ENCODE peak calls at places on chromosomes 4 and X, in five cellular contexts. W is upper lobe of right lung, X is fibroblast of the aortic adventitia, H is aorta, Y is cardiac muscle cell. L is an unnamed sample.

GRCh38 chrX:49071877-49072711 is 1.7 kb downstream of the PRAF2 start:
- DNase-seq in W (peak; percentile 89), X (peak; percentile 84), H (peak; percentile 88), Y (no peak), L (peak; percentile 60)

GRCh38 chrX:148271263-148271662 is 229.2 kb upstream of the AFF2 start:
- DNase-seq in W (no peak), X (no peak), H (no peak), Y (no peak), L (no peak)

GRCh38 chr4:184472540-184473264 is 1.6 kb downstream of the IRF2 start:
- DNase-seq in W (peak; percentile 94), X (peak; percentile 42), H (peak; percentile 88), Y (peak; percentile 93), L (no peak)

GRCh38 chr4:161317000-161317399 is 846.8 kb downstream of the FSTL5 start:
- DNase-seq in W (no peak), X (no peak), H (no peak), Y (no peak), L (no peak)

GRCh38 chr4:83679692-83680091 is 143.8 kb downstream of the GPAT3 start:
- DNase-seq in W (no peak), X (no peak), H (no peak), Y (no peak), L (no peak)

GRCh38 chr4:180615746-180616145 is 1627.5 kb upstream of the TENM3 start:
- DNase-seq in W (no peak), X (no peak), H (no peak), Y (no peak), L (no peak)

GRCh38 chr4:83767017-83767541 is 231.2 kb downstream of the GPAT3 start:
- DNase-seq in W (no peak), X (no peak), H (no peak), Y (no peak), L (no peak)

GRCh38 chrX:12936947-12937346 is 30.5 kb downstream of the TLR8 start:
- DNase-seq in W (no peak), X (no peak), H (no peak), Y (no peak), L (no peak)

GRCh38 chrX:8632949-8633348 is 99.0 kb downstream of the ANOS1 start:
- DNase-seq in W (no peak), X (no peak), H (no peak), Y (peak; percentile 5), L (no peak)

GRCh38 chr4:133968174-133968573 is 233.4 kb downstream of the PABPC4L start:
- DNase-seq in W (no peak), X (no peak), H (no peak), Y (no peak), L (no peak)

GRCh38 chr4:183492791-183493221 is 12.1 kb upstream of the ING2 start:
- DNase-seq in W (no peak), X (peak; percentile 48), H (no peak), Y (no peak), L (no peak)

GRCh38 chr4:143581331-143581961 is 67.9 kb downstream of the SMARCA5 start:
- DNase-seq in W (no peak), X (no peak), H (no peak), Y (no peak), L (no peak)

GRCh38 chrX:143788265-143788664 is 67.7 kb upstream of the SPANXN2 start:
- DNase-seq in W (no peak), X (peak; percentile 38), H (no peak), Y (peak; percentile 34), L (no peak)

GRCh38 chr4:25030283-25031076 is at the start of gene LGI2:
- DNase-seq in W (peak; percentile 70), X (no peak), H (peak; percentile 73), Y (peak; percentile 70), L (peak; percentile 64)

GRCh38 chr4:25727711-25728493 is 72.3 kb downstream of the SLC34A2 start:
- DNase-seq in W (no peak), X (no peak), H (no peak), Y (no peak), L (no peak)

GRCh38 chr4:99117876-99118693 is 26.0 kb downstream of the ADH4 start:
- DNase-seq in W (no peak), X (peak; percentile 68), H (no peak), Y (no peak), L (no peak)

GRCh38 chrX:52277666-52278065 is 91.2 kb upstream of the XAGE2 start:
- DNase-seq in W (no peak), X (no peak), H (no peak), Y (no peak), L (no peak)

GRCh38 chrX:68808686-68809357 is 20.0 kb upstream of the EFNB1 start:
- DNase-seq in W (no peak), X (peak; percentile 47), H (no peak), Y (peak; percentile 58), L (no peak)

GRCh38 chrX:1720826-1721225 is 106.0 kb downstream of the ASMT start:
- DNase-seq in W (no peak), X (no peak), H (no peak), Y (no peak), L (no peak)

GRCh38 chr4:185212566-185212965 is 3.2 kb downstream of the SNX25 start:
- DNase-seq in W (no peak), X (no peak), H (no peak), Y (no peak), L (no peak)

GRCh38 chrX:119687661-119688413 is 5.1 kb downstream of the SEPTIN6 start:
- DNase-seq in W (no peak), X (no peak), H (no peak), Y (no peak), L (no peak)

L was measured in H1.